ENCODE peak calls at places on chromosomes 5 and 9, in eight cellular contexts. B is AG09319, S is astrocyte of the cerebellum, N is GM13977, W is kidney, E is esophagus squamous epithelium, D is A549, Y is fibroblast of the aortic adventitia. L is an unnamed sample.

GRCh38 chr9:20478780-20479179 is 143.5 kb downstream of the MLLT3 start:
- DNase-seq in B (no peak), W (no peak), Y (no peak), E (no peak), N (no peak), S (no peak), D (no peak), L (no peak)

GRCh38 chr9:109109962-109110325 is 9.8 kb downstream of the TMEM245 start:
- DNase-seq in N (no peak), Y (peak; percentile 23), D (no peak), W (no peak), B (no peak), S (no peak), E (no peak), L (no peak)

GRCh38 chr9:115845648-115846312 is 307.8 kb upstream of the PAPPA start:
- DNase-seq in W (no peak), E (no peak), D (peak; percentile 23), N (no peak), S (peak; percentile 8), B (no peak), Y (peak; percentile 30), L (no peak)

GRCh38 chr5:135491552-135492318 is 39.6 kb upstream of the TIFAB start:
- DNase-seq in Y (peak; percentile 5), N (no peak), W (no peak), D (no peak), B (no peak), S (no peak), E (no peak), L (no peak)

GRCh38 chr9:6197330-6197729 is 18.3 kb upstream of the IL33 start:
- DNase-seq in D (no peak), S (no peak), B (no peak), N (peak; percentile 13), Y (peak; percentile 64), W (no peak), E (no peak), L (no peak)

GRCh38 chr5:170596482-170596881 is 92.7 kb downstream of the KCNIP1 start:
- DNase-seq in B (no peak), D (no peak), Y (no peak), E (no peak), W (no peak), S (no peak), N (no peak), L (no peak)

GRCh38 chr5:147303976-147304375 is 69.2 kb downstream of the STK32A start:
- DNase-seq in E (no peak), W (no peak), D (no peak), N (no peak), S (peak; percentile 72), Y (peak; percentile 86), B (peak; percentile 23), L (no peak)

GRCh38 chr5:124583469-124584350 is 162.7 kb downstream of the ZNF608 start:
- DNase-seq in D (peak; percentile 56), E (no peak), B (no peak), W (no peak), N (peak; percentile 82), S (peak; percentile 53), Y (peak; percentile 62), L (no peak)

GRCh38 chr5:11719888-11720481 is 184.3 kb downstream of the CTNND2 start:
- DNase-seq in N (peak; percentile 11), D (no peak), Y (no peak), S (peak; percentile 18), W (no peak), E (no peak), B (no peak), L (no peak)

GRCh38 chr9:847505-847904 is 6.0 kb downstream of the DMRT1 start:
- DNase-seq in W (no peak), N (peak; percentile 60), S (no peak), E (no peak), D (no peak), Y (no peak), B (no peak), L (no peak)

GRCh38 chr9:36892279-36892678 is 141.8 kb downstream of the PAX5 start:
- DNase-seq in E (no peak), N (no peak), S (no peak), D (no peak), B (no peak), Y (no peak), W (no peak), L (no peak)

GRCh38 chr9:36893911-36894310 is 140.2 kb downstream of the PAX5 start:
- DNase-seq in N (no peak), Y (no peak), S (no peak), E (no peak), B (no peak), W (no peak), D (no peak), L (no peak)

GRCh38 chr9:36893148-36893547 is 140.9 kb downstream of the PAX5 start:
- DNase-seq in N (no peak), W (no peak), Y (no peak), B (no peak), D (no peak), S (no peak), E (no peak), L (no peak)

GRCh38 chr9:36888551-36888950 is 145.5 kb downstream of the PAX5 start:
- DNase-seq in W (peak; percentile 49), S (no peak), Y (no peak), E (no peak), D (no peak), N (no peak), B (no peak), L (no peak)

DNA sequence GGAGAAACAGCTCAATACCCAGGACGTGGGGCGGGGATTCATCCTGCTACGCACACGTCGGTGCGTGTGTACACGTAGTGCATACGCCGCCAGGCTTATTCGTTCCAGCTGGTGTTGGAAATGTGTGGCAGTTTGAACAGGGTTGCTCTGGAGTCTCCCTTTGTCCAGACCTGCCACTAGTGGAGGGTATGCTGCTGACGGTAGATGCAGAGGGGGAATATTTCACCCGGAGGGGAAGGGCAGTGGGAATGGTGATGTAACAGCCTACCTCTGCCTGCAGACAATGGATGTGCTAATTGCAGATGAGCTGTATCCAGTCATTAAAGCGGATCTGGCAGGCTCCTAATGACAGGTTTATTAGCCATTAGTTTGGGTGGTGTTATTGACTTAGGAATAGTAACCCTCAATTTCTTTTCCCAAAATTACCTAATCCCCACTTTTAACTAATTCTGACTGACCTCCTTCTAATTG is 142.7 kb downstream of the PAX5 start:
- DNase-seq in W (no peak), B (no peak), Y (no peak), N (no peak), D (no peak), S (no peak), E (no peak), L (no peak)
- TF ChIP-seq CTCF in W (no peak), B (no peak), Y (no peak), N (no peak), D (no peak), S (no peak), E (no peak), L (no peak)

DNA sequence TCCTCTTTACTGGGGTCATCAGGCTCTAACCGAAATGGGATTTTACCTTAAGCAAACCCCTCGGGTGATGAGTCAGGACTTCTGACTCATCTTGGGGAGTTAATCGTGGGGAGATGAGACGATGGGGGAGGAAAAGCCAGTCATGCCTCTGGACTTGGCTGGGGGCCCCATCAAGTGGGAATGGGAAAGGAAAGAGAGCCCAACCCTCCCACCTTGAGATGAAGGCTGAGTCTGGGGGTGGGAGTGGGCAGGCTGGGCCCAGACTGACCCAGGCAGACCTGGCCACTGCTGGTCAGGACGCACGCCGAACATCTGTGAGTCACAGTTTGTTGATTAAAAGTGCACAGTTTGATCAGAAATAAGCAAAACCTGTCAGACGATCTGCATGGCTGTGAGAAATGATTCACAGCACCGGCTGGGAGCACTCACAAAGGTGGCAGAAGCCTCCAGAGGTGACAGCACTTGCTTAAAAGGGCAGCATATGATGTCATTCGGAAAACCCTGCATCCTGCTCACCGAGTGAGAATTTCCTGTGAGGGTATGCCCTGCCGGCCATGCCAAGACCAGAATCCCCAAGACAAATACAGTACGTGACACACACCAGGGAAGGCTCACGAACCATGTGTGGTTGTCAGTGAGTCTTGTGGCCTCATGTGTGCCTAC is 50.0 kb upstream of the SLC25A51 start:
- DNase-seq in N (peak; percentile 79), D (peak; percentile 92), S (peak; percentile 75), Y (peak; percentile 99), E (no peak), W (peak; percentile 79), B (peak; percentile 80), L (peak; percentile 55)
- TF ChIP-seq CTCF in N (no peak), D (no peak), S (no peak), Y (no peak), E (no peak), W (no peak), B (no peak), L (no peak)

GRCh38 chr5:178590924-178591423 is 781 bp upstream of the COL23A1 start:
- DNase-seq in B (no peak), E (no peak), D (no peak), S (no peak), N (no peak), Y (peak; percentile 33), W (no peak), L (no peak)

GRCh38 chr5:178587793-178588611 is 2.2 kb downstream of the COL23A1 start:
- DNase-seq in W (no peak), S (no peak), B (no peak), E (no peak), Y (no peak), N (no peak), D (no peak), L (no peak)

GRCh38 chr5:178590141-178590923 is at the start of gene COL23A1:
- DNase-seq in N (peak; percentile 72), Y (peak; percentile 37), S (peak; percentile 23), W (peak; percentile 83), E (no peak), D (no peak), B (no peak), L (no peak)

GRCh38 chr5:178588769-178589168 is 1.4 kb downstream of the COL23A1 start:
- DNase-seq in N (no peak), E (no peak), D (no peak), W (peak; percentile 65), B (no peak), Y (no peak), S (no peak), L (no peak)

GRCh38 chr5:178589180-178590140 is 733 bp downstream of the COL23A1 start:
- DNase-seq in B (no peak), W (peak; percentile 82), Y (no peak), D (no peak), E (no peak), N (peak; percentile 47), S (no peak), L (no peak)
- TF ChIP-seq CTCF in B (no peak), W (peak; percentile 39), Y (no peak), D (no peak), E (peak; percentile 12), N (peak; percentile 15), S (no peak), L (peak; percentile 47)

GRCh38 chr9:79115176-79115575 is 456.6 kb upstream of the TLE4 start:
- DNase-seq in D (no peak), B (no peak), E (no peak), W (no peak), N (no peak), Y (no peak), S (no peak), L (no peak)

GRCh38 chr9:79116709-79117108 is 455.1 kb upstream of the TLE4 start:
- DNase-seq in N (no peak), E (no peak), D (no peak), S (no peak), Y (no peak), W (no peak), B (no peak), L (no peak)

GRCh38 chr9:79120533-79121315 is 451.0 kb upstream of the TLE4 start:
- DNase-seq in N (no peak), D (no peak), B (no peak), W (no peak), E (no peak), Y (peak; percentile 18), S (no peak), L (no peak)

GRCh38 chr9:79111653-79112052 is 460.1 kb upstream of the TLE4 start:
- DNase-seq in B (no peak), D (no peak), W (no peak), N (no peak), Y (no peak), E (no peak), S (no peak), L (no peak)

GRCh38 chr9:79116064-79116463 is 455.7 kb upstream of the TLE4 start:
- DNase-seq in N (no peak), B (no peak), D (no peak), Y (no peak), W (no peak), S (no peak), E (no peak), L (no peak)
- TF ChIP-seq CTCF in N (no peak), B (peak; percentile 5), D (no peak), Y (no peak), W (no peak), S (no peak), E (no peak), L (peak; percentile 54)